ENCODE peak calls at places on chromosomes 6 and 20, in eight cellular contexts. C is naive thymus-derived CD4-positive, alpha-beta T cell; N is GM12878; G is GM23338; F is tibial artery; E is lower lobe of right lung; A is left lung; W is right lobe of liver. T is an unnamed sample. For H3K36me3, the result is how much of the 10 kb centered on the place peaks cover.

GRCh38 chr20:43520074-43520473 is 12.6 kb downstream of the L3MBTL1 start:
- DNase-seq in G (no peak), N (no peak), A (no peak), E (no peak), F (no peak), C (no peak), W (no peak), T (no peak)

GRCh38 chr20:433300-433975 is 25.3 kb downstream of the RBCK1 start:
- DNase-seq in N (peak), C (peak), E (no peak), F (no peak), G (no peak), A (no peak), W (no peak), T (peak)

GRCh38 chr6:37830225-37830624 is 10.7 kb downstream of the ZFAND3 start:
- DNase-seq in N (no peak), F (no peak), A (no peak), C (no peak), W (no peak), G (no peak), E (no peak), T (no peak)

GRCh38 chr6:28940294-28940858 is 16.6 kb upstream of the TRIM27 start:
- DNase-seq in N (peak), W (no peak), E (no peak), C (peak), F (no peak), A (no peak), G (peak), T (no peak)

GRCh38 chr6:152975204-152975915 is 7.5 kb downstream of the FBXO5 start:
- DNase-seq in F (no peak), A (no peak), G (no peak), C (no peak), W (no peak), N (no peak), E (no peak), T (peak)

GRCh38 chr6:113995632-113996031 is 24.7 kb upstream of the HDAC2 start:
- DNase-seq in E (peak), A (peak), W (no peak), G (peak), C (no peak), F (peak), N (no peak), T (no peak)

GRCh38 chr20:26208296-26209091 is 511.8 kb upstream of the ZNF337 start:
- DNase-seq in E (peak), A (peak), G (peak), F (no peak), N (no peak), W (peak), C (peak), T (peak)

GRCh38 chr6:87053312-87053711 is 41.6 kb downstream of the CGA start:
- DNase-seq in N (no peak), G (no peak), F (no peak), E (no peak), C (no peak), A (no peak), W (no peak), T (no peak)

GRCh38 chr20:12966468-12967085 is 42.2 kb upstream of the SPTLC3 start:
- DNase-seq in G (peak), W (no peak), A (no peak), F (no peak), N (no peak), E (no peak), C (no peak), T (no peak)

GRCh38 chr6:142885182-142885867 is 59.7 kb downstream of the HIVEP2 start:
- DNase-seq in A (peak), N (peak), E (no peak), G (peak), C (peak), W (no peak), F (no peak), T (peak)

GRCh38 chr6:148935705-148936306 is 189.0 kb downstream of the UST start:
- DNase-seq in A (no peak), E (no peak), F (no peak), G (no peak), W (no peak), C (no peak), N (no peak), T (no peak)

GRCh38 chr6:46888031-46888430 is 33.7 kb downstream of the ADGRF5 start:
- DNase-seq in G (no peak), E (no peak), N (no peak), W (no peak), C (no peak), F (no peak), A (no peak), T (no peak)

GRCh38 chr6:46746691-46747090 is at the start of gene ANKRD66:
- DNase-seq in A (no peak), F (no peak), E (no peak), G (no peak), C (no peak), W (no peak), N (no peak), T (no peak)

GRCh38 chr6:160135922-160136655 is 14.5 kb downstream of the SLC22A1 start:
- DNase-seq in A (no peak), G (no peak), C (no peak), F (peak), E (no peak), N (no peak), W (no peak), T (no peak)

GRCh38 chr6:31544676-31545075 is 1.7 kb downstream of the ATP6V1G2 start:
- DNase-seq in W (no peak), F (no peak), E (no peak), G (no peak), C (no peak), A (no peak), N (no peak), T (no peak)

GRCh38 chr6:3209114-3210023 is 18.1 kb downstream of the TUBB2B start:
- DNase-seq in C (peak), N (peak), A (peak), F (peak), G (peak), W (no peak), E (no peak), T (no peak)

GRCh38 chr6:11230158-11231107 is 2.0 kb downstream of the NEDD9 start:
- DNase-seq in E (no peak), F (no peak), W (no peak), N (no peak), C (no peak), G (no peak), A (no peak), T (no peak)

GRCh38 chr6:17957904-17958303 is 29.5 kb downstream of the KIF13A start:
- DNase-seq in N (no peak), C (no peak), G (no peak), A (no peak), W (no peak), E (no peak), F (no peak), T (no peak)

GRCh38 chr6:153028261-153028660 is 25.8 kb upstream of the MTRF1L start:
- DNase-seq in F (no peak), N (no peak), E (no peak), W (no peak), A (no peak), G (no peak), C (no peak), T (no peak)

GRCh38 chr20:58621906-58622548 is 29.1 kb upstream of the STX16 start:
- DNase-seq in G (peak), C (no peak), F (no peak), E (no peak), A (no peak), W (no peak), N (no peak), T (no peak)

GRCh38 chr6:79733388-79733787 is 102.3 kb downstream of the SH3BGRL2 start:
- DNase-seq in F (no peak), C (no peak), E (no peak), N (no peak), G (no peak), W (no peak), A (no peak), T (no peak)

GRCh38 chr20:44641305-44641704 is 10.2 kb downstream of the ADA start:
- DNase-seq in N (no peak), E (no peak), F (no peak), G (no peak), C (no peak), W (no peak), A (no peak), T (no peak)

GRCh38 chr6:155388546-155388945 is 67.1 kb downstream of the NOX3 start:
- DNase-seq in C (no peak), E (no peak), W (no peak), F (no peak), G (no peak), A (no peak), N (no peak), T (no peak)

DNA sequence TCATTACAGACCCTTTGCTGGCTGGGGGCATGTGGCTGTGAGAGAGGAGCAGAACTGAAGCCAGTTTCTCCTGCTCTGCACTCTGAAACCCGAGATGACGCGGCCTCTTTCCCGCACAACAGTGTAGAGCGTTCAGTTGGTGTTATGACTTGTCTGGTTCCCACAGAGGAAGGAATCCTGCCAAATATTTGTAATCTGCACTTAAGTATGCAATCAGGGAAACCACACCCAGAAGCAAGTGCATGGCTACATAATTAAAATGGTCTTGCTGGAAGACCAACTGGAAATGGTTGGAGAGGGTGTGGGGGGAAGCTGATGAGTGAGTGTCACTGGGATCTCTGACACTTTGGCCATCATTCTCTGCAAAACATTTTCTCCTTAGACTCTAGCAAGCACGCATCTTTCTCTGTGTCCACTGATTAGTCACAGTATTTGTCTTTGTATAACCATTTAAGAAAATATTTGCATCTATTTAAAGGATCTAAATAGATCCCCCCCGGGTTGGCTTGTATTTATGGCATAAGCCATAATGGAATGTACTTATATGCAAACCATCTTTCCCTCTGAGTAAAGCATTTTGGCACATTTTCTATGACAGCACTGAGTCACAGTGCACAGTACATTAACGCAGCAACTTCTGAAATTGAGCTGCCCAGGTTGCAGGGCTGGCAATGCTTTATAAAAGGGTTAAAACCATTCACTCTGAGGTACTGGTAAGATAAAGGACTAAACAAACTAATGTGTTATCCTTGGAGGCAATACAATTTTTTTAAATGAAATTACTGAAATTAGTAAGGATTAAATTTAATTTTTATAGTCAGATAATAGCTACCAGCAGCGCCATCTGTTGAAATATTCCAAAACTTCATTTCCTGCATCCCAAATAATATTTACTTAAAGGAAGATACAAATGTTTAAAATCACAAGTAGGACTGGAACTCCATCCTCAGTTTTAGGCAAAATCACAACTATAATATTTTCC is 76.7 kb downstream of the FOXC1 start:
- DNase-seq in C (no peak), N (no peak), E (peak), A (peak), W (no peak), F (no peak), G (peak), T (no peak)
- H3K27ac ChIP-seq in C (no peak), N (no peak), E (no peak), A (no peak), W (no peak), F (peak), G (no peak), T (no peak)

GRCh38 chr6:166411271-166411670 is 28.5 kb upstream of the MPC1 start:
- DNase-seq in C (no peak), E (no peak), F (peak), N (no peak), G (no peak), A (no peak), W (no peak), T (no peak)
- H3K36me3 ChIP-seq in C (under half), E (half or more), F (under half), N (under half), G (under half), A (under half), W (under half), T (under half)

DNA sequence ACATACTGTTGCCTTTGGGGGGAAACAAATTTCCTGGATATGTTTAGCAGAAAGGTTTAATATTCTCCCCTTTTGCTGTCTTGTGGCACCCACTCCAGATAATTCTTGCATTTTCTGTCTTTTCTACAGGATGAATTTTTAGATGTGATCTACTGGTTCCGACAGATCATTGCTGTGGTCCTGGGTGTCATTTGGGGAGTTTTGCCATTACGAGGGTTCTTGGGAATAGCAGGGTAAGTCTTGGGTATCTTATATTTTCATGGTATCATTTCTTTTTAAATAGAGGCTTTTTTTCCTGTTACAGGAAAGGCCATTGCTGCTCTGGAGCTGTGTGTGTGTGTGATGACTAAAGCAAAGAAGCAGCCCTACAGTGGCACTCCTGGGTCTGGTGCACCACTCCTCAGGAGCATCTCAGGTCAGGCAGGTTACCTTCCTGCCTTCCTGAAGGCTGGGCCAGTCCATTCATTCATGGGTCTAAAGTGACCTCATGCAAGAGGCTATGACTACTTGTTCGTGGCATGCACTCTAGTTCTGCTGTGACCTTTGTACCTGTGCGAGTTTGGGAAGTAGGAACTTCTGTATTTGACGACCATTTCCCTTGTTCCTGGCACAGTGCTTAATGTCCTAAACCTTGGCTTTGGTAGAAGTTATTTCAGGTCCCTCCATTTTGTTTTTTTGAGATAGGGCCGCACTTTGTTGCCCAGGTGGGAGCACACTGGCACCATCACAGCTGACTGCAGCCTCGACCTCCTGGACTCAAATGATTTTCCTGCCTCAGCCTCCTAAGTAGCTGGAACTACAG is 2.2 kb downstream of the RAB5IF start:
- DNase-seq in W (peak), G (no peak), F (no peak), E (no peak), A (no peak), N (no peak), C (no peak), T (no peak)
- H3K4me3 ChIP-seq in W (peak), G (peak), F (no peak), E (peak), A (no peak), N (peak), C (no peak), T (no peak)

GRCh38 chr6:166950443-166950821 is 5.9 kb downstream of the RNASET2 start:
- DNase-seq in F (no peak), E (no peak), W (no peak), A (no peak), N (no peak), C (no peak), G (no peak), T (peak)

GRCh38 chr6:166949533-166950442 is 6.6 kb downstream of the RNASET2 start:
- DNase-seq in G (peak), F (no peak), A (no peak), C (no peak), W (no peak), E (no peak), N (no peak), T (peak)

GRCh38 chr6:166952567-166953464 is 3.5 kb downstream of the RNASET2 start:
- DNase-seq in F (no peak), C (no peak), E (no peak), G (no peak), W (no peak), A (no peak), N (no peak), T (peak)

GRCh38 chr6:166952122-166952521 is 4.2 kb downstream of the RNASET2 start:
- DNase-seq in C (no peak), E (no peak), W (no peak), F (no peak), G (no peak), A (no peak), N (no peak), T (no peak)

DNA sequence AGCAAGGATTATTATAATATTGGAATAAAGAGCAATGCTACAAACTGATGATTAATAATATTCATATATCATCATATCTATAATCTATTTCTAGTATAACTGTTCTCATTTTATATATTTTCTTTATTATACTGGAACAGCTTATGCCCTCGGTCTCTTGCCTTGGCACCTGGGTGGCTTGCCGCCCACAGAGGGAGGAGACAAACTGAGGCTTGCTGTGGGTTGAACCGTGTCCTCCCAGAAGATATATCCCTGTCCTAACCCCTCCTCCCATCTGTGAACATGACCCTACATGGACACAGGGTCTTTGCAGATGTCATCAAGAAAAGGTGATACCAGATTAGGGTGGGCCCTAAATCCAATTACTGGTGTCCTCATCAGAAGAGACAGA is 4.7 kb downstream of the RNASET2 start:
- DNase-seq in W (no peak), G (no peak), A (no peak), N (no peak), E (no peak), F (no peak), C (no peak), T (no peak)
- H3K27ac ChIP-seq in W (no peak), G (no peak), A (no peak), N (peak), E (peak), F (no peak), C (peak), T (peak)

DNA sequence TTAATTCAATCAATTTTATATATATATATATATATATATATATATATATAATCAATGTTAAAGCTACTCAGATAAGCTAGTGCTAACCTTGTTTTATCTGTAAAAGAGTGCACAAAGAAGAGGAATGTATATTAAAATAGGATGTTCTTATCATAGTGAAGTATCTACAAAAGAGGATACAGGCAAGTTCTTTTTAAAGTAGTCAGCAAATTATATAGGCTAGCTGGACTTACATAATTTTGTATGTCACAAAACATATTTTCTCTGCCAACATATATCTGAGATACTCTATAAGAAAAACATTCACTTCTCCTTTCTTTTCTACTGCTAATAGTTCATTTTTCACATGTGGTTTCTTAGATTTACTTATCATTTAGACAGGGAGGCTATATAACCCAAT is 39.9 kb downstream of the KHDRBS2 start:
- DNase-seq in N (no peak), A (no peak), G (no peak), C (no peak), W (no peak), E (no peak), F (no peak), T (no peak)
- H3K36me3 ChIP-seq in N (under half), A (under half), G (under half), C (under half), W (under half), E (under half), F (under half), T (under half)

GRCh38 chr6:27038498-27038897 is 209.0 kb upstream of the PRSS16 start:
- DNase-seq in N (no peak), C (no peak), F (no peak), G (no peak), E (no peak), A (no peak), W (no peak), T (no peak)
- H3K4me3 ChIP-seq in N (no peak), C (no peak), F (no peak), G (no peak), E (no peak), A (no peak), W (no peak), T (no peak)

GRCh38 chr6:22078288-22078687 is 218.5 kb downstream of the PRL start:
- DNase-seq in W (no peak), A (no peak), E (no peak), N (no peak), F (no peak), G (no peak), C (no peak), T (no peak)

GRCh38 chr6:22078802-22079545 is 217.9 kb downstream of the PRL start:
- DNase-seq in F (no peak), C (no peak), G (peak), N (no peak), W (no peak), A (no peak), E (no peak), T (no peak)

GRCh38 chr6:22079788-22080187 is 217.0 kb downstream of the PRL start:
- DNase-seq in E (no peak), F (no peak), C (no peak), A (no peak), N (no peak), G (no peak), W (no peak), T (no peak)

GRCh38 chr6:22082278-22082677 is 214.6 kb downstream of the PRL start:
- DNase-seq in N (no peak), W (no peak), A (no peak), E (no peak), C (no peak), F (no peak), G (no peak), T (no peak)

GRCh38 chr6:22081709-22082108 is 215.1 kb downstream of the PRL start:
- DNase-seq in N (peak), E (no peak), G (no peak), A (no peak), W (no peak), F (no peak), C (no peak), T (no peak)
- H3K27ac ChIP-seq in N (peak), E (no peak), G (no peak), A (no peak), W (no peak), F (no peak), C (no peak), T (no peak)

GRCh38 chr20:36768768-36769430 is 4.7 kb downstream of the DSN1 start:
- DNase-seq in A (no peak), C (no peak), E (no peak), F (no peak), N (no peak), G (no peak), W (no peak), T (no peak)
- H3K36me3 ChIP-seq in A (under half), C (under half), E (under half), F (under half), N (under half), G (under half), W (under half), T (under half)

T was measured in CD4-positive, alpha-beta memory T cell.